ENCODE peak calls at places on chromosomes 12 and 14, in six cellular contexts. U is IMR-90, B is PC-3, S is heart right ventricle, J is lower lobe of right lung, D is AG09309. E is an unnamed sample.

GRCh38 chr12:118866346-118866745 is 115.0 kb upstream of the SRRM4 start:
- DNase-seq in U (no peak), B (peak), S (no peak), J (no peak), D (no peak), E (no peak)

GRCh38 chr14:35438910-35439713 is 34.6 kb upstream of the NFKBIA start:
- DNase-seq in U (no peak), B (peak), S (no peak), J (no peak), D (no peak), E (peak)

GRCh38 chr14:93941293-93941910 is 14.3 kb downstream of the FAM181A start:
- DNase-seq in U (peak), B (peak), S (no peak), J (no peak), D (peak), E (peak)

GRCh38 chr12:46400406-46400805 is 27.8 kb upstream of the SLC38A2 start:
- DNase-seq in U (peak), B (no peak), S (no peak), J (no peak), D (no peak), E (peak)

GRCh38 chr12:38427442-38427841 is 110.9 kb downstream of the ALG10B start:
- DNase-seq in U (no peak), B (no peak), S (no peak), J (no peak), D (no peak), E (no peak)

GRCh38 chr14:101828038-101828437 is 66.5 kb downstream of the PPP2R5C start:
- DNase-seq in U (peak), B (no peak), S (no peak), J (no peak), D (no peak), E (no peak)

GRCh38 chr14:105904379-105904778 is 378.0 kb downstream of the TMEM121 start:
- DNase-seq in U (no peak), B (no peak), S (no peak), J (no peak), D (no peak), E (no peak)

GRCh38 chr12:113700943-113701342 is 229.3 kb upstream of the LHX5 start:
- DNase-seq in U (peak), B (peak), S (no peak), J (no peak), D (peak), E (peak)

GRCh38 chr12:19665105-19665900 is 226.0 kb downstream of the AEBP2 start:
- DNase-seq in U (no peak), B (no peak), S (no peak), J (no peak), D (no peak), E (no peak)

GRCh38 chr12:93741741-93742085 is 64.5 kb downstream of the CRADD start:
- DNase-seq in U (no peak), B (peak), S (no peak), J (no peak), D (no peak), E (no peak)

GRCh38 chr12:52210186-52210924 is 18.5 kb upstream of the KRT80 start:
- DNase-seq in U (peak), B (peak), S (no peak), J (peak), D (no peak), E (peak)

GRCh38 chr12:133108150-133108549 is 21.9 kb downstream of the ZNF891 start:
- DNase-seq in U (no peak), B (no peak), S (no peak), J (no peak), D (no peak), E (no peak)
- H3K4me3 ChIP-seq in U (no peak), B (no peak), S (no peak), J (no peak), D (no peak), E (no peak)

DNA sequence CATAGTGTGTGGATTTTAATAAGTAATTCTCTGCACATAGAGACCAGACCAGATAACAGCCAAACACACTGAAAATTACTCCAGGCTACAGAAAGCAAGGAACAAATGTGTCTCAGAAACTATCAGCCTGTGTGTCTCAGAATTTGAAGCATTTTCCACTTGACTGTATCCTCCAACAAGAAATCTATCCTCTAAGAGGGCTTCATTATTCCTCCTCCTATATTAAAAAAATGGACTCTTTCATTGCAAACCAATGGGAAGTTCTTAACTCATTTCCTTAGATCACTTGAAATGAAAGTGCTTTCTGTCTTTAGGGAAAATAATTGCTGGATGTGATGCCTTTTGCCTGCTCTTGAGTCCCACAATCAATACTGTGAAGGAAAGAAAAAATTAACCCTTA is 2.3 kb downstream of the ST8SIA1 start:
- DNase-seq in U (no peak), B (no peak), S (no peak), J (no peak), D (no peak), E (no peak)
- TF ChIP-seq CTCF in U (no peak), B (no peak), S (no peak), J (no peak), D (no peak), E (no peak)

DNA sequence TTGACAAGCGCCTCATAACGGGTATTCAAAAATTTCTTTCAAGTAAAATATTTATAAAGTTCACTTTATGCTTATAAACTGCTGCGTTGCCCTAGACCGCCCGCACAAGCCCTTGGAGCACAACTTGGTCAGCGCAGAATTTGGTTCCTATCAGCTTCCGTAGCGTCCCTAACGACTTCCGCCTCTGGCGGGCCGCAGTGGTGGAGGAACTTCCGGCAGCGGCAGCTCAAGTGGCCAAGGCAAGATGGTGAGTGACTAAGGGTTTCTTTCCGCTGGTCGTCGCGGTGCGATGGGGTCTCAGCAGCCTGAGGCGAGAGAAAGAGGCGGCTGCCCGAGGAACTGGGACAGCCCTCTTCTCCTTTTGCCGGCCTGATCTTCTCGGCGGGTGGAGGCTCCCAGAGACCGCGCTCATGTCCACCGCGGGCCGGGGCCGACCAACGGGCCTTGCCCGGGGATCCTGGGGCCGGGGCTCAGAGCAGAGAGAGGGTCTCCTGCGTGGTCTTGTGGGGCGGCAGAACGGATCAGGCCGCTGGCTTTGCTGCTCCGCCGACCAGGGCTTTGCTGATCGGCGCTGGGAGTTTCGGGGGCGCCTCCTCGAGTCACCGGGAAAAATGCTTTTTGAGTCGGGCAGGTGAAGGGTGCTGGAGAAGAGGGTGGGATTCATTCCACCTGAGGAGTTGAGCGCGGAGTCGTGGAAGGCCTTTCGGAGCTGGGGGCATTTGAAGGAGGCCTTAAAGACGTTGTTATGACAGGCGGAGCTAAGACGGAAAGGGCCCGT is at the start of gene PSMC1:
- DNase-seq in U (peak), B (peak), S (peak), J (peak), D (peak), E (peak)
- H3K4me3 ChIP-seq in U (peak), B (peak), S (peak), J (peak), D (peak), E (peak)

GRCh38 chr12:49092086-49092815 is 2.4 kb downstream of the DHH start:
- DNase-seq in U (peak), B (peak), S (no peak), J (no peak), D (no peak), E (peak)
- TF ChIP-seq CTCF in U (peak), B (peak), S (peak), J (peak), D (peak), E (peak)

DNA sequence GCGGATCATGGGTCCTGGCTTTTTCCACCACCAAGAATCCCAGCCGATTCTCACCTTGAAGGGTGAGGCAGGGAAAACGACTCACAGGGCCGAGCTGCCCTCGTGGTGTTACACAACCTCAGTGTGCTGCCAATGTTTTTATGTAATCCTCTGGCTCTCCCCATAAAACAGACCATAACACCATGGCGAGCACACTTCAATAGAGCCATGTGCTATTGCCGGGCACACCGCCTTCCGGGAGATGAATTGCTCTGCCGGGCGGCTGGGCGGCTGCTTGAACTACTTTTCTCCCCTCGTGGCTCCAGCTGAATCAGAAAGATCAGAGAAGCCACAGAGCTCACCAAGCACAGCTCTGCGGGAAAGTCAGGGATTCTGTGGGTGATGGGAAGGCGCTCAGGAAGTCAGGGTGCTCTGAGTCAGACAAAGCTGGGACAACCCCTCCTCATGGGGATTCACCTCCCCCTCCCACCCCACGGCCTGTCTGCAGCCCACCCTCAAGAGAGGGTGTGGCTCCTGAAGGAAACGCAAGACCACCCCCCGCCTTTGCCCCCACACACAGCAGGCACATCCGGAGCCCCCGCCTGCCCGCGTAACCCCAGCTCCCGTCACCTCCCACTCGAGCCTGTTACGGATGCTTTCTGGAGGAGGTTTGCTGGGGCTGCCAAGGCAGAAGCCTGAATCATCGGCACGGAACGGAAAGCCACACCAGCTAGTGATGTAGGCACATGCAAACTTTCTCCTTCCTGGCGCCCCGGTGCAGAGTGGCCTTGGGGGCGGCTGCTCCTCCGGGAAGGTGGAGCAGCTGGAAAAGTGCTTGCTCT is 1.8 kb downstream of the GALNT9 start:
- DNase-seq in U (peak), B (peak), S (no peak), J (peak), D (peak), E (peak)
- H3K4me3 ChIP-seq in U (no peak), B (peak), S (no peak), J (no peak), D (peak), E (peak)

E was measured in cardiac fibroblast.